ENCODE peak calls at places on chromosomes 7 and 10, in nine cellular contexts. One of them, this sample, is unnamed.

GRCh38 chr10:54914049-54914448 is 113.0 kb upstream of the PCDH15 start:
- DNase-seq in astrocyte: no peak
- DNase-seq in CD8-positive, alpha-beta T cell: no peak
- DNase-seq in fibroblast of lung: no peak
- DNase-seq in effector memory CD4-positive, alpha-beta T cell: no peak
- DNase-seq in CD4-positive, alpha-beta memory T cell: no peak
- DNase-seq in tibial artery: no peak
- DNase-seq in A549: no peak
- DNase-seq in SJSA1: no peak
- DNase-seq in this sample: no peak

GRCh38 chr7:97016392-97017196 is 8.0 kb downstream of the DLX5 start:
- DNase-seq in astrocyte: no peak
- DNase-seq in CD8-positive, alpha-beta T cell: no peak
- DNase-seq in fibroblast of lung: no peak
- DNase-seq in effector memory CD4-positive, alpha-beta T cell: no peak
- DNase-seq in CD4-positive, alpha-beta memory T cell: no peak
- DNase-seq in tibial artery: no peak
- DNase-seq in A549: peak; percentile 19
- DNase-seq in SJSA1: peak; percentile 92
- DNase-seq in this sample: no peak

GRCh38 chr10:73601486-73601921 is 10.4 kb upstream of the USP54 start:
- DNase-seq in astrocyte: peak; percentile 55
- DNase-seq in CD8-positive, alpha-beta T cell: no peak
- DNase-seq in fibroblast of lung: no peak
- DNase-seq in effector memory CD4-positive, alpha-beta T cell: no peak
- DNase-seq in CD4-positive, alpha-beta memory T cell: no peak
- DNase-seq in tibial artery: no peak
- DNase-seq in A549: peak; percentile 42
- DNase-seq in SJSA1: no peak
- DNase-seq in this sample: no peak

GRCh38 chr10:88117227-88117626 is 253.8 kb downstream of the PTEN start:
- DNase-seq in astrocyte: peak; percentile 50
- DNase-seq in CD8-positive, alpha-beta T cell: no peak
- DNase-seq in fibroblast of lung: no peak
- DNase-seq in effector memory CD4-positive, alpha-beta T cell: no peak
- DNase-seq in CD4-positive, alpha-beta memory T cell: no peak
- DNase-seq in tibial artery: no peak
- DNase-seq in A549: no peak
- DNase-seq in SJSA1: no peak
- DNase-seq in this sample: no peak

GRCh38 chr7:132160525-132161230 is 415.6 kb downstream of the PLXNA4 start:
- DNase-seq in astrocyte: no peak
- DNase-seq in CD8-positive, alpha-beta T cell: no peak
- DNase-seq in fibroblast of lung: no peak
- DNase-seq in effector memory CD4-positive, alpha-beta T cell: no peak
- DNase-seq in CD4-positive, alpha-beta memory T cell: no peak
- DNase-seq in tibial artery: no peak
- DNase-seq in A549: no peak
- DNase-seq in SJSA1: no peak
- DNase-seq in this sample: no peak

GRCh38 chr7:106050002-106050742 is 61.9 kb downstream of the SYPL1 start:
- DNase-seq in astrocyte: peak; percentile 31
- DNase-seq in CD8-positive, alpha-beta T cell: no peak
- DNase-seq in fibroblast of lung: peak; percentile 71
- DNase-seq in effector memory CD4-positive, alpha-beta T cell: no peak
- DNase-seq in CD4-positive, alpha-beta memory T cell: no peak
- DNase-seq in tibial artery: no peak
- DNase-seq in A549: peak; percentile 32
- DNase-seq in SJSA1: peak; percentile 22
- DNase-seq in this sample: no peak

GRCh38 chr7:24702674-24703235 is 54.5 kb downstream of the GSDME start:
- DNase-seq in astrocyte: peak; percentile 28
- DNase-seq in CD8-positive, alpha-beta T cell: no peak
- DNase-seq in fibroblast of lung: no peak
- DNase-seq in effector memory CD4-positive, alpha-beta T cell: no peak
- DNase-seq in CD4-positive, alpha-beta memory T cell: no peak
- DNase-seq in tibial artery: no peak
- DNase-seq in A549: no peak
- DNase-seq in SJSA1: no peak
- DNase-seq in this sample: no peak

GRCh38 chr10:86043236-86043635 is 323.4 kb downstream of the GRID1 start:
- DNase-seq in astrocyte: no peak
- DNase-seq in CD8-positive, alpha-beta T cell: no peak
- DNase-seq in fibroblast of lung: no peak
- DNase-seq in effector memory CD4-positive, alpha-beta T cell: no peak
- DNase-seq in CD4-positive, alpha-beta memory T cell: no peak
- DNase-seq in tibial artery: peak; percentile 13
- DNase-seq in A549: no peak
- DNase-seq in SJSA1: no peak
- DNase-seq in this sample: no peak

GRCh38 chr10:127303746-127304145 is 107.4 kb upstream of the INSYN2A start:
- DNase-seq in astrocyte: no peak
- DNase-seq in CD8-positive, alpha-beta T cell: no peak
- DNase-seq in fibroblast of lung: no peak
- DNase-seq in effector memory CD4-positive, alpha-beta T cell: no peak
- DNase-seq in CD4-positive, alpha-beta memory T cell: no peak
- DNase-seq in tibial artery: no peak
- DNase-seq in A549: no peak
- DNase-seq in SJSA1: no peak
- DNase-seq in this sample: no peak

GRCh38 chr7:127107601-127108007 is 145.1 kb downstream of the GRM8 start:
- DNase-seq in astrocyte: peak; percentile 20
- DNase-seq in CD8-positive, alpha-beta T cell: peak; percentile 24
- DNase-seq in fibroblast of lung: peak; percentile 33
- DNase-seq in effector memory CD4-positive, alpha-beta T cell: peak; percentile 1
- DNase-seq in CD4-positive, alpha-beta memory T cell: peak; percentile 32
- DNase-seq in tibial artery: no peak
- DNase-seq in A549: peak; percentile 66
- DNase-seq in SJSA1: peak; percentile 51
- DNase-seq in this sample: no peak

GRCh38 chr10:14439451-14440259 is 108.9 kb upstream of the FRMD4A start:
- DNase-seq in astrocyte: peak; percentile 7
- DNase-seq in CD8-positive, alpha-beta T cell: no peak
- DNase-seq in fibroblast of lung: no peak
- DNase-seq in effector memory CD4-positive, alpha-beta T cell: no peak
- DNase-seq in CD4-positive, alpha-beta memory T cell: no peak
- DNase-seq in tibial artery: no peak
- DNase-seq in A549: no peak
- DNase-seq in SJSA1: no peak
- DNase-seq in this sample: no peak

GRCh38 chr10:124366825-124367224 is 51.9 kb downstream of the OAT start:
- DNase-seq in astrocyte: no peak
- DNase-seq in CD8-positive, alpha-beta T cell: no peak
- DNase-seq in fibroblast of lung: no peak
- DNase-seq in effector memory CD4-positive, alpha-beta T cell: no peak
- DNase-seq in CD4-positive, alpha-beta memory T cell: no peak
- DNase-seq in tibial artery: no peak
- DNase-seq in A549: no peak
- DNase-seq in SJSA1: no peak
- DNase-seq in this sample: no peak

GRCh38 chr7:70238171-70238575 is 639.9 kb downstream of the AUTS2 start:
- DNase-seq in astrocyte: no peak
- DNase-seq in CD8-positive, alpha-beta T cell: no peak
- DNase-seq in fibroblast of lung: no peak
- DNase-seq in effector memory CD4-positive, alpha-beta T cell: no peak
- DNase-seq in CD4-positive, alpha-beta memory T cell: no peak
- DNase-seq in tibial artery: no peak
- DNase-seq in A549: no peak
- DNase-seq in SJSA1: no peak
- DNase-seq in this sample: no peak

GRCh38 chr7:47609803-47610452 is 28.0 kb upstream of the TNS3 start:
- DNase-seq in astrocyte: peak; percentile 90
- DNase-seq in CD8-positive, alpha-beta T cell: no peak
- DNase-seq in fibroblast of lung: peak; percentile 83
- DNase-seq in effector memory CD4-positive, alpha-beta T cell: no peak
- DNase-seq in CD4-positive, alpha-beta memory T cell: no peak
- DNase-seq in tibial artery: no peak
- DNase-seq in A549: peak; percentile 49
- DNase-seq in SJSA1: peak; percentile 32
- DNase-seq in this sample: no peak

GRCh38 chr10:11661441-11661840 is 50.0 kb upstream of the USP6NL start:
- DNase-seq in astrocyte: no peak
- DNase-seq in CD8-positive, alpha-beta T cell: no peak
- DNase-seq in fibroblast of lung: no peak
- DNase-seq in effector memory CD4-positive, alpha-beta T cell: no peak
- DNase-seq in CD4-positive, alpha-beta memory T cell: no peak
- DNase-seq in tibial artery: no peak
- DNase-seq in A549: no peak
- DNase-seq in SJSA1: no peak
- DNase-seq in this sample: no peak
- H3K4me1 ChIP-seq in astrocyte: no peaks in the 10 kb centered on the region
- H3K4me1 ChIP-seq in CD8-positive, alpha-beta T cell: peaks cover 14% of the 10 kb centered on the region
- H3K4me1 ChIP-seq in fibroblast of lung: no peaks in the 10 kb centered on the region
- H3K4me1 ChIP-seq in effector memory CD4-positive, alpha-beta T cell: no peaks in the 10 kb centered on the region
- H3K4me1 ChIP-seq in CD4-positive, alpha-beta memory T cell: no peaks in the 10 kb centered on the region
- H3K4me1 ChIP-seq in tibial artery: no peaks in the 10 kb centered on the region
- H3K4me1 ChIP-seq in A549: no peaks in the 10 kb centered on the region
- H3K4me1 ChIP-seq in SJSA1: no peaks in the 10 kb centered on the region
- H3K4me1 ChIP-seq in this sample: no peaks in the 10 kb centered on the region

GRCh38 chr7:7210475-7211237 is 28.3 kb downstream of the C1GALT1 start:
- DNase-seq in astrocyte: no peak
- DNase-seq in CD8-positive, alpha-beta T cell: no peak
- DNase-seq in fibroblast of lung: no peak
- DNase-seq in effector memory CD4-positive, alpha-beta T cell: no peak
- DNase-seq in CD4-positive, alpha-beta memory T cell: no peak
- DNase-seq in tibial artery: no peak
- DNase-seq in A549: no peak
- DNase-seq in SJSA1: no peak
- DNase-seq in this sample: no peak
- H3K4me1 ChIP-seq in astrocyte: no peaks in the 10 kb centered on the region
- H3K4me1 ChIP-seq in CD8-positive, alpha-beta T cell: peaks cover 2% of the 10 kb centered on the region
- H3K4me1 ChIP-seq in fibroblast of lung: no peaks in the 10 kb centered on the region
- H3K4me1 ChIP-seq in effector memory CD4-positive, alpha-beta T cell: no peaks in the 10 kb centered on the region
- H3K4me1 ChIP-seq in CD4-positive, alpha-beta memory T cell: peaks cover 20% of the 10 kb centered on the region
- H3K4me1 ChIP-seq in tibial artery: no peaks in the 10 kb centered on the region
- H3K4me1 ChIP-seq in A549: no peaks in the 10 kb centered on the region
- H3K4me1 ChIP-seq in SJSA1: no peaks in the 10 kb centered on the region
- H3K4me1 ChIP-seq in this sample: no peaks in the 10 kb centered on the region

GRCh38 chr7:36287371-36288241 is 102.1 kb upstream of the ANLN start:
- DNase-seq in astrocyte: no peak
- DNase-seq in CD8-positive, alpha-beta T cell: peak; percentile 32
- DNase-seq in fibroblast of lung: no peak
- DNase-seq in effector memory CD4-positive, alpha-beta T cell: peak; percentile 8
- DNase-seq in CD4-positive, alpha-beta memory T cell: peak; percentile 66
- DNase-seq in tibial artery: no peak
- DNase-seq in A549: peak; percentile 57
- DNase-seq in SJSA1: no peak
- DNase-seq in this sample: no peak
- H3K4me1 ChIP-seq in astrocyte: peaks cover 19% of the 10 kb centered on the region
- H3K4me1 ChIP-seq in CD8-positive, alpha-beta T cell: peaks cover 65% of the 10 kb centered on the region
- H3K4me1 ChIP-seq in fibroblast of lung: no peaks in the 10 kb centered on the region
- H3K4me1 ChIP-seq in effector memory CD4-positive, alpha-beta T cell: peaks cover 66% of the 10 kb centered on the region
- H3K4me1 ChIP-seq in CD4-positive, alpha-beta memory T cell: peaks cover 91% of the 10 kb centered on the region
- H3K4me1 ChIP-seq in tibial artery: no peaks in the 10 kb centered on the region
- H3K4me1 ChIP-seq in A549: peaks cover 67% of the 10 kb centered on the region
- H3K4me1 ChIP-seq in SJSA1: peaks cover 23% of the 10 kb centered on the region
- H3K4me1 ChIP-seq in this sample: peaks cover 33% of the 10 kb centered on the region

GRCh38 chr7:35801392-35802101 is 690 bp downstream of the SEPTIN7 start:
- DNase-seq in astrocyte: peak; percentile 31
- DNase-seq in CD8-positive, alpha-beta T cell: peak; percentile 74
- DNase-seq in fibroblast of lung: peak; percentile 74
- DNase-seq in effector memory CD4-positive, alpha-beta T cell: peak; percentile 78
- DNase-seq in CD4-positive, alpha-beta memory T cell: peak; percentile 83
- DNase-seq in tibial artery: peak; percentile 86
- DNase-seq in A549: peak; percentile 66
- DNase-seq in SJSA1: peak; percentile 78
- DNase-seq in this sample: peak; percentile 90
- H3K4me1 ChIP-seq in astrocyte: peaks cover 18% of the 10 kb centered on the region
- H3K4me1 ChIP-seq in CD8-positive, alpha-beta T cell: peaks cover 49% of the 10 kb centered on the region
- H3K4me1 ChIP-seq in fibroblast of lung: peaks cover 2% of the 10 kb centered on the region
- H3K4me1 ChIP-seq in effector memory CD4-positive, alpha-beta T cell: peaks cover 19% of the 10 kb centered on the region
- H3K4me1 ChIP-seq in CD4-positive, alpha-beta memory T cell: peaks cover 52% of the 10 kb centered on the region
- H3K4me1 ChIP-seq in tibial artery: peaks cover 5% of the 10 kb centered on the region
- H3K4me1 ChIP-seq in A549: peaks cover 30% of the 10 kb centered on the region
- H3K4me1 ChIP-seq in SJSA1: peaks cover 18% of the 10 kb centered on the region
- H3K4me1 ChIP-seq in this sample: peaks cover 29% of the 10 kb centered on the region

DNA sequence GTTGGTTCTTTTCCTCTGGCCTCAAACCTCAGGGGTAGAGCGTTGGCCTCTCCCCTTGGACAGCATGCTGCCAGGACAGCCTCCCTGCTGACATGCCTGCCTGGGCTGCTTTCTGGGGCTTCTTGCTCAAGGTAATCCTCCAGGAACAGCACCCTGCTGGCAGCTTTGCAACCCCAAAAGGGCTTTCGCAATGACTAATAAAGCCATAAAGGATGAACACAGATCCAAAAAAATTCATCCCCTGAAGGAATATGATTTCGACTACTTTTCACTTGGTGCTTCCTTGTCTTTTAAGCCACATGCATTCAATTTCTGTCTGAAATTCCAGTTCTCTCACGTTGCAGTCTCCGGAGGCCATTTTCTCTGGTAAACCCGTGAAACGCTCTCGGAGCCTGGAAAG is 15.1 kb upstream of the SH3PXD2A start:
- DNase-seq in astrocyte: no peak
- DNase-seq in CD8-positive, alpha-beta T cell: no peak
- DNase-seq in fibroblast of lung: no peak
- DNase-seq in effector memory CD4-positive, alpha-beta T cell: no peak
- DNase-seq in CD4-positive, alpha-beta memory T cell: no peak
- DNase-seq in tibial artery: no peak
- DNase-seq in A549: no peak
- DNase-seq in SJSA1: no peak
- DNase-seq in this sample: no peak
- H3K4me1 ChIP-seq in astrocyte: peaks cover 4% of the 10 kb centered on the region
- H3K4me1 ChIP-seq in CD8-positive, alpha-beta T cell: no peaks in the 10 kb centered on the region
- H3K4me1 ChIP-seq in fibroblast of lung: no peaks in the 10 kb centered on the region
- H3K4me1 ChIP-seq in effector memory CD4-positive, alpha-beta T cell: no peaks in the 10 kb centered on the region
- H3K4me1 ChIP-seq in CD4-positive, alpha-beta memory T cell: no peaks in the 10 kb centered on the region
- H3K4me1 ChIP-seq in tibial artery: no peaks in the 10 kb centered on the region
- H3K4me1 ChIP-seq in A549: peaks cover 15% of the 10 kb centered on the region
- H3K4me1 ChIP-seq in SJSA1: no peaks in the 10 kb centered on the region
- H3K4me1 ChIP-seq in this sample: no peaks in the 10 kb centered on the region

GRCh38 chr10:32954080-32954479 is 4.0 kb downstream of the ITGB1 start:
- DNase-seq in astrocyte: no peak
- DNase-seq in CD8-positive, alpha-beta T cell: no peak
- DNase-seq in fibroblast of lung: no peak
- DNase-seq in effector memory CD4-positive, alpha-beta T cell: no peak
- DNase-seq in CD4-positive, alpha-beta memory T cell: no peak
- DNase-seq in tibial artery: no peak
- DNase-seq in A549: peak; percentile 72
- DNase-seq in SJSA1: no peak
- DNase-seq in this sample: no peak

GRCh38 chr10:32953277-32953927 is 4.6 kb downstream of the ITGB1 start:
- DNase-seq in astrocyte: no peak
- DNase-seq in CD8-positive, alpha-beta T cell: no peak
- DNase-seq in fibroblast of lung: no peak
- DNase-seq in effector memory CD4-positive, alpha-beta T cell: no peak
- DNase-seq in CD4-positive, alpha-beta memory T cell: peak; percentile 36
- DNase-seq in tibial artery: no peak
- DNase-seq in A549: peak; percentile 54
- DNase-seq in SJSA1: no peak
- DNase-seq in this sample: no peak

GRCh38 chr10:32955790-32956189 is 2.2 kb downstream of the ITGB1 start:
- DNase-seq in astrocyte: no peak
- DNase-seq in CD8-positive, alpha-beta T cell: no peak
- DNase-seq in fibroblast of lung: no peak
- DNase-seq in effector memory CD4-positive, alpha-beta T cell: no peak
- DNase-seq in CD4-positive, alpha-beta memory T cell: no peak
- DNase-seq in tibial artery: no peak
- DNase-seq in A549: no peak
- DNase-seq in SJSA1: no peak
- DNase-seq in this sample: no peak

GRCh38 chr10:32955299-32955772 is 2.7 kb downstream of the ITGB1 start:
- DNase-seq in astrocyte: no peak
- DNase-seq in CD8-positive, alpha-beta T cell: no peak
- DNase-seq in fibroblast of lung: no peak
- DNase-seq in effector memory CD4-positive, alpha-beta T cell: no peak
- DNase-seq in CD4-positive, alpha-beta memory T cell: no peak
- DNase-seq in tibial artery: no peak
- DNase-seq in A549: no peak
- DNase-seq in SJSA1: no peak
- DNase-seq in this sample: no peak

GRCh38 chr10:32954545-32955298 is 3.3 kb downstream of the ITGB1 start:
- DNase-seq in astrocyte: no peak
- DNase-seq in CD8-positive, alpha-beta T cell: no peak
- DNase-seq in fibroblast of lung: no peak
- DNase-seq in effector memory CD4-positive, alpha-beta T cell: no peak
- DNase-seq in CD4-positive, alpha-beta memory T cell: no peak
- DNase-seq in tibial artery: no peak
- DNase-seq in A549: no peak
- DNase-seq in SJSA1: no peak
- DNase-seq in this sample: no peak
- H3K4me1 ChIP-seq in astrocyte: peaks cover 53% of the 10 kb centered on the region
- H3K4me1 ChIP-seq in CD8-positive, alpha-beta T cell: peaks cover 35% of the 10 kb centered on the region
- H3K4me1 ChIP-seq in fibroblast of lung: peaks cover 12% of the 10 kb centered on the region
- H3K4me1 ChIP-seq in effector memory CD4-positive, alpha-beta T cell: peaks cover 43% of the 10 kb centered on the region
- H3K4me1 ChIP-seq in CD4-positive, alpha-beta memory T cell: peaks cover 70% of the 10 kb centered on the region
- H3K4me1 ChIP-seq in tibial artery: no peaks in the 10 kb centered on the region
- H3K4me1 ChIP-seq in A549: peaks cover 41% of the 10 kb centered on the region
- H3K4me1 ChIP-seq in SJSA1: peaks cover 64% of the 10 kb centered on the region
- H3K4me1 ChIP-seq in this sample: peaks cover 54% of the 10 kb centered on the region

This sample was measured in upper lobe of right lung.